ENCODE peak calls at places on chromosomes 11 and 22, in six cellular contexts. V, A, J, L, P and U are unnamed samples.

GRCh38 chr11:76162336-76163288 is 43.7 kb downstream of the WNT11 start:
- DNase-seq in V (no peak), A (no peak), J (no peak), L (no peak), P (no peak), U (no peak)

GRCh38 chr11:110425751-110426545 is 3.8 kb upstream of the FDX1 start:
- DNase-seq in V (no peak), A (no peak), J (no peak), L (no peak), P (peak; percentile 87), U (no peak)

GRCh38 chr11:61543606-61544306 is 35.2 kb downstream of the LRRC10B start:
- DNase-seq in V (no peak), A (no peak), J (no peak), L (peak; percentile 40), P (no peak), U (no peak)

GRCh38 chr11:34302046-34302921 is 55.5 kb downstream of the ABTB2 start:
- DNase-seq in V (no peak), A (peak; percentile 12), J (peak; percentile 31), L (peak; percentile 98), P (peak; percentile 98), U (no peak)

GRCh38 chr11:18321622-18321990 is 334 bp downstream of the HPS5 start:
- DNase-seq in V (no peak), A (no peak), J (no peak), L (no peak), P (no peak), U (no peak)

GRCh38 chr11:78220218-78221157 is 31.8 kb downstream of the USP35 start:
- DNase-seq in V (peak; percentile 41), A (no peak), J (no peak), L (no peak), P (no peak), U (no peak)

GRCh38 chr22:46058591-46059519 is 81.9 kb upstream of the WNT7B start:
- DNase-seq in V (peak; percentile 76), A (no peak), J (no peak), L (no peak), P (peak; percentile 18), U (peak; percentile 38)

GRCh38 chr22:27866136-27867091 is 52.6 kb downstream of the PITPNB start:
- DNase-seq in V (no peak), A (no peak), J (no peak), L (no peak), P (peak; percentile 89), U (no peak)

GRCh38 chr11:75873417-75874148 is 58.6 kb downstream of the UVRAG start:
- DNase-seq in V (no peak), A (no peak), J (peak; percentile 59), L (no peak), P (no peak), U (no peak)

GRCh38 chr11:72494109-72494429 is 59.7 kb upstream of the CLPB start:
- DNase-seq in V (no peak), A (no peak), J (no peak), L (no peak), P (no peak), U (no peak)

GRCh38 chr11:111632798-111633197 is 30.5 kb downstream of the SIK2 start:
- DNase-seq in V (no peak), A (no peak), J (no peak), L (no peak), P (no peak), U (no peak)

GRCh38 chr11:61783717-61784505 is 8.5 kb downstream of the TMEM258 start:
- DNase-seq in V (no peak), A (no peak), J (no peak), L (peak; percentile 30), P (peak; percentile 84), U (no peak)

GRCh38 chr11:112513936-112514716 is 253.5 kb upstream of the PLET1 start:
- DNase-seq in V (no peak), A (no peak), J (no peak), L (no peak), P (no peak), U (no peak)

GRCh38 chr22:19122752-19123492 is 710 bp upstream of the DGCR2 start:
- DNase-seq in V (no peak), A (peak; percentile 23), J (no peak), L (no peak), P (no peak), U (peak; percentile 46)

GRCh38 chr11:68043349-68044144 is 4.7 kb downstream of the TCIRG1 start:
- DNase-seq in V (no peak), A (no peak), J (no peak), L (no peak), P (peak; percentile 63), U (no peak)

GRCh38 chr11:102111011-102111786 is 952 bp downstream of the YAP1 start:
- DNase-seq in V (peak; percentile 86), A (peak; percentile 84), J (no peak), L (peak; percentile 47), P (peak; percentile 88), U (peak; percentile 72)

GRCh38 chr11:127042445-127042844 is 41.9 kb upstream of the KIRREL3 start:
- DNase-seq in V (no peak), A (no peak), J (no peak), L (no peak), P (peak; percentile 13), U (no peak)

GRCh38 chr11:72685560-72686480 is 11.6 kb upstream of the PDE2A start:
- DNase-seq in V (no peak), A (no peak), J (no peak), L (no peak), P (no peak), U (no peak)

GRCh38 chr11:62556872-62557631 is 10.4 kb upstream of the AHNAK start:
- DNase-seq in V (no peak), A (no peak), J (peak; percentile 77), L (peak; percentile 51), P (no peak), U (no peak)

GRCh38 chr11:62905927-62906531 is 15.1 kb downstream of the CHRM1 start:
- DNase-seq in V (no peak), A (peak; percentile 84), J (peak; percentile 46), L (peak; percentile 42), P (peak; percentile 81), U (peak; percentile 91)

GRCh38 chr11:109734602-109735001 is 312.6 kb downstream of the C11orf87 start:
- DNase-seq in V (no peak), A (no peak), J (no peak), L (no peak), P (no peak), U (no peak)

GRCh38 chr11:58592760-58593472 is 14.1 kb downstream of the ZFP91 start:
- DNase-seq in V (no peak), A (no peak), J (no peak), L (no peak), P (no peak), U (no peak)

GRCh38 chr11:103633037-103633788 is 403.2 kb upstream of the DDI1 start:
- DNase-seq in V (no peak), A (no peak), J (no peak), L (peak; percentile 15), P (peak; percentile 45), U (peak; percentile 90)

GRCh38 chr11:2443881-2444300 is 423 bp downstream of the TRPM5 start:
- DNase-seq in V (no peak), A (no peak), J (no peak), L (no peak), P (no peak), U (no peak)

GRCh38 chr11:15146271-15147003 is 31.7 kb downstream of the INSC start:
- DNase-seq in V (no peak), A (no peak), J (no peak), L (no peak), P (peak; percentile 15), U (no peak)

GRCh38 chr11:61526229-61526628 is 17.7 kb downstream of the LRRC10B start:
- DNase-seq in V (no peak), A (no peak), J (no peak), L (no peak), P (no peak), U (no peak)

GRCh38 chr11:44726278-44727113 is at the start of gene TSPAN18:
- DNase-seq in V (no peak), A (no peak), J (peak; percentile 50), L (no peak), P (no peak), U (no peak)

GRCh38 chr11:116509566-116509965 is 263.2 kb downstream of the BUD13 start:
- DNase-seq in V (peak; percentile 33), A (no peak), J (no peak), L (no peak), P (peak; percentile 4), U (no peak)

GRCh38 chr11:111006207-111006606 is 239.3 kb upstream of the POU2AF2 start:
- DNase-seq in V (no peak), A (no peak), J (no peak), L (no peak), P (no peak), U (no peak)